ENCODE peak calls at places on chromosomes 11 and 22, in nine cellular contexts. E is hepatocyte; Z is CD8-positive, alpha-beta memory T cell; Y is right atrium auricular region; V is heart right ventricle; T is CD8-positive, alpha-beta T cell; R is GM23338; W is MM.1S; K is mesendoderm. D is an unnamed sample.

GRCh38 chr11:25423436-25424184 is 908.3 kb upstream of the ANO3 start:
- DNase-seq in E (no peak), Z (no peak), Y (no peak), V (no peak), T (no peak), R (peak; percentile 2), W (no peak), K (peak; percentile 9), D (peak; percentile 2)

GRCh38 chr22:45319319-45319675 is 9.6 kb downstream of the FAM118A start:
- DNase-seq in E (peak; percentile 51), Z (no peak), Y (no peak), V (peak; percentile 38), T (no peak), R (peak; percentile 17), W (no peak), K (peak; percentile 27), D (peak; percentile 51)

GRCh38 chr11:77871855-77872254 is 50.9 kb downstream of the AAMDC start:
- DNase-seq in E (no peak), Z (no peak), Y (no peak), V (no peak), T (no peak), R (no peak), W (no peak), K (no peak), D (no peak)

GRCh38 chr22:42801537-42802165 is 55.4 kb downstream of the ARFGAP3 start:
- DNase-seq in E (no peak), Z (no peak), Y (no peak), V (no peak), T (no peak), R (no peak), W (no peak), K (no peak), D (no peak)

GRCh38 chr11:84022221-84022620 is 736.1 kb upstream of the CCDC90B start:
- DNase-seq in E (no peak), Z (no peak), Y (no peak), V (no peak), T (no peak), R (peak; percentile 59), W (no peak), K (no peak), D (no peak)

GRCh38 chr11:96704847-96705246 is 315.0 kb downstream of the JRKL start:
- DNase-seq in E (peak; percentile 38), Z (no peak), Y (no peak), V (no peak), T (no peak), R (peak; percentile 40), W (no peak), K (peak; percentile 66), D (peak; percentile 1)

GRCh38 chr22:46514592-46515207 is 22.7 kb downstream of the CELSR1 start:
- DNase-seq in E (peak; percentile 9), Z (no peak), Y (no peak), V (no peak), T (no peak), R (no peak), W (no peak), K (peak; percentile 70), D (peak; percentile 81)

GRCh38 chr11:62545437-62546243 is 966 bp downstream of the AHNAK start:
- DNase-seq in E (peak; percentile 94), Z (peak; percentile 68), Y (peak; percentile 95), V (peak; percentile 97), T (no peak), R (peak; percentile 83), W (no peak), K (peak; percentile 97), D (peak; percentile 91)

GRCh38 chr11:970319-970871 is 44.7 kb downstream of the AP2A2 start:
- DNase-seq in E (no peak), Z (peak; percentile 12), Y (no peak), V (no peak), T (no peak), R (no peak), W (no peak), K (no peak), D (no peak)

GRCh38 chr11:16804104-16804947 is 65.9 kb downstream of the C11orf58 start:
- DNase-seq in E (peak; percentile 33), Z (no peak), Y (no peak), V (no peak), T (no peak), R (no peak), W (no peak), K (no peak), D (no peak)

GRCh38 chr11:13769188-13769587 is 100.7 kb downstream of the FAR1 start:
- DNase-seq in E (no peak), Z (no peak), Y (no peak), V (no peak), T (no peak), R (no peak), W (no peak), K (no peak), D (no peak)

GRCh38 chr11:9568161-9568853 is 5.2 kb upstream of the WEE1 start:
- DNase-seq in E (no peak), Z (no peak), Y (no peak), V (no peak), T (no peak), R (no peak), W (no peak), K (peak; percentile 57), D (peak; percentile 72)

DNA sequence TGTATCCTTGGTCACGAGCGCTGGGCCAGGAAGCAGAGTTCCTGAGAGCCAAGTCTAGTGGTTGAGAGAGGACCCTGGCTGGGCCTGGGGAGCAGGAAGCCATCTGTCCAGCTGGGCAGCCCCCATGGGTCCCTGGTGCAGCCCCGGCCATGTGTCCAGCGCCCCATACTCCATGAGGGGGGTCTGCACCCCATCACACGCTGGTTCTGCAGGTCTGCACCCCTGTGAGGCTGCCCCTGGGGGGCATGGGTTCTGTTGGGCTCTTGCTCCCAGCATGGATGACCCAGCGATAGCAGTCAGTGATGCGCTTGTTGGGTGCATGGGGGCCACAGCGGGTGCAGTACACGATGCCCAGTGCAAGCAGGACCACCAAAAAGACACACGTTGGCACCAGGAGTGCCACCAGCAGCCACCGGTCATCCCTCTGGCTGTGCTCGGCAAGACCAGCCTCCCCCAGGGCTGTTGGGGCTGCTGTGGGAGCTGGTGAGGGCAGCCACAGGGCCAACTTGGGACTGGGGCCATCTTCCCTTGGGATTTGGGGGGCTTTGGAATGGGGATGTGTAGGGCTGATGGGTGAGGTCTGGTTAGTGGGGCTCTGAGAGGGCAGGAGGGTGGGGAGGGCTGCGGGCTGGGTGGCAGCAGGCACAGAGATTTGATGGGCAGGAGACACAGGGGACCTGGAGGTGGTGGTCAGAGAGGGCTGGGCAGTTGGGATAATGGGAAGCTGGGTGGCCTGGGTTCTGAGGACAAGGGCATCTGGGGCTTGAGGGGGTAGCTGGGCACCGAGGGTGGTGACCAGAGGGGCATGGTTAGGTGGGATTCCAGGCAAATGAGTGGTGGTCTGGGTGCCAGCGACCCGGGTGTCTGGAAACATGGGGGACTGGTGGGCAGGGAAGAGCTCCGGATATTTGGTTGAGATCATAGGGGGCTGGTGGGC is 2.0 kb downstream of the CD248 start:
- DNase-seq in E (no peak), Z (no peak), Y (no peak), V (no peak), T (no peak), R (no peak), W (no peak), K (no peak), D (peak; percentile 26)
- H3K4me1 ChIP-seq in E (peaks cover 23% of the 10 kb centered on the region), Z (peaks cover 59% of the 10 kb centered on the region), Y (peaks cover 61% of the 10 kb centered on the region), V (peaks cover 53% of the 10 kb centered on the region), T (peaks cover 29% of the 10 kb centered on the region), R (peaks cover 32% of the 10 kb centered on the region), W (no peaks in the 10 kb centered on the region), K (peaks cover 16% of the 10 kb centered on the region), D (peaks cover 23% of the 10 kb centered on the region)

DNA sequence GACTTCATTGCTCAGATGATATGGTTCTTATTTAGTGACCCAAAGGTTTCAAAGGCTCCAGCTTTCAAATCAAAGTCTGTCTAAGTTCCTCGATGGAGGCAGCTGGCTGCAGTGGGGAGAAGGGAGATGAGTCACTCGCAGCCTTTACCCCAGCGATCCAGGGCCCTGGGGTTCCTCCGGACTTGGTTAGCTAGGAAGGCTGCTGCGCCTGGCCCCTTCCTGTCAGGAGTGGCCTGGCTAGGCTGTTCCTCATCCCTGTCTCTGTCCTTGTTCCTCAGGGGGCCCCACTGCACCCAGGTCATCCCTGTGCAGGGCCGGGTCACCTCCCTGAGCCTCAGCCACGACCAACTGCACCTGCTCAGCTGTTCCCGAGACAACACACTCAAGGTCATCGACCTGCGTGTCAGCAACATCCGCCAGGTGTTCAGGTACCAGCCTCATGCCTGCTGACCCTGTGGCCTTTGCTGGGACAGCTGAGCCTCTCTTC is 13.9 kb downstream of the ATG16L2 start:
- DNase-seq in E (no peak), Z (no peak), Y (no peak), V (no peak), T (no peak), R (no peak), W (peak; percentile 82), K (no peak), D (peak; percentile 29)
- H3K27ac ChIP-seq in E (no peak overlapping the region), Z (no peak overlapping the region), Y (peak overlapping the region; percentile 51), V (peak overlapping the region; percentile 31), T (no peak overlapping the region), R (no peak overlapping the region), W (peak overlapping the region; percentile 92), K (no peak overlapping the region), D (no peak overlapping the region)

DNA sequence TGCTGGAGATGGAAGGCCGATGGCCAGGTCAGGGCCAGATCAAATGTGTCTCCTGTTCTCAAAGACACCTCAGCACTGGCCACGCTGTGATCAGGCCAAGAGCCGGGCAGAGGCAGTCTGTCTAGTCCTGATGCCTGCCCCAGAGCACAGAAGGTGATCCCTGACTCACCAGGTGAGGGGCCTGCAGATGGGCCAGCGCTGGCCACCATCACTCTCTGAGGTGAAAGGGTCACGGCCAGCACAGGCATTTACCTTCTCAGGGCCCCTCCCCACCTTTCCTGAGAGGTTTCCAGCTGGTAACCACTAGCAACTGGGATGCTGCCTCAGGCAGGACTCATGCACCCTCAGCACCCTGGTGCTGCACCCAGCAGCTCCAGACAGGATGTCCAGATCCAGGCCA is 2.9 kb downstream of the SBF1 start:
- DNase-seq in E (no peak), Z (no peak), Y (no peak), V (no peak), T (no peak), R (no peak), W (no peak), K (no peak), D (no peak)
- H3K4me1 ChIP-seq in E (peaks cover 42% of the 10 kb centered on the region), Z (peaks cover 64% of the 10 kb centered on the region), Y (peaks cover 65% of the 10 kb centered on the region), V (peaks cover 66% of the 10 kb centered on the region), T (peaks cover 70% of the 10 kb centered on the region), R (peaks cover 19% of the 10 kb centered on the region), W (peaks cover 51% of the 10 kb centered on the region), K (peaks cover 15% of the 10 kb centered on the region), D (peaks cover 27% of the 10 kb centered on the region)

DNA sequence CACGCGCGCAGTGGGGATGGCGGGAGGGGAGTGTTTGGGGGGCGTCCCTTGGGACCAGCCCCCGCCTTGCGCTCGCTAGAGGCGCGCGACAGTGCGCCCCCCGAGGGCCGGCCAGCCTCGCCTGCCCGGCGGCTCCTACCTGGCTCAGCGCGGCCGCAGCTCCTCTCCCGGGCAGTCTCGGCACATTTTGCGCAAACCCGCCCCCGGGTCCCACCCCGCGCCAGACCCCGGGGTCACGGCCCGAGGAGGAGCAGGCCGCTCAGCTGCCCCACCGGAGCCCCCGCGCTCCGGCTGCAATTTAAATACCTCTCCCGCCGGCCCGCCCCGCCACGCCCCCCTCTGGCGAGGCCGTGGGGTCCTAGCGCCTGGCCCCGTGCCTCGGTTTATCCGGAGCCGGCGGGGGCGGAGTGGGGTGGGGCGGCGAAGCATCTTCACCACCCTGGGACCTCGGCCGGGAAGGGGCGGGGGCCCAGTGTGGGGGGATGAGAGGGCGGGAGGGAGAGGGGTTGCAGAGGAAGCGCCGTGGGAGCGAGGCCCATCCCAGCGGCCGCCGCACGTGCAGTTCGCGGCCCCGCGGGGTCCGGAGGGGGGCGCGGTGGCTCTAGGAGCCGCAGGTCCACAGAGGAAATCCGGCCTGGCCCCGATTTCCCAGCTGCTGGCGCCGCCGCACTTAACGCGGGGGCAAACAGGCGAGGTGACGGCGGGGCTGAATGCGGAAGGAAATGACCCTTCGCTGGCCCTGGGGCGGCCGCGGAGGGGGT is at the start of gene LRRC32:
- DNase-seq in E (peak; percentile 55), Z (peak; percentile 16), Y (no peak), V (peak; percentile 79), T (no peak), R (peak; percentile 62), W (no peak), K (peak; percentile 43), D (peak; percentile 40)
- H3K27ac ChIP-seq in E (peak within 1 kb of the TSS; percentile 40), Z (no peak within 1 kb of the TSS), Y (peak within 1 kb of the TSS; percentile 81), V (peak within 1 kb of the TSS; percentile 92), T (no peak within 1 kb of the TSS), R (no peak within 1 kb of the TSS), W (no peak within 1 kb of the TSS), K (no peak within 1 kb of the TSS), D (no peak within 1 kb of the TSS)